ENCODE peak calls at places on chromosomes 1 and 21, in four cellular contexts. A is progenitor cell of endocrine pancreas; M is stimulated activated CD4-positive, alpha-beta T cell treated with anti-CD3 and anti-CD28 coated beads, Interleukin-2, amount 100 ng/mL, for 24 hours; P is iris pigment epithelial cell. S is an unnamed sample.

GRCh38 chr1:21603177-21604138 is 65.7 kb downstream of the RAP1GAP start:
- DNase-seq in A (no peak), M (no peak), P (no peak), S (no peak)

GRCh38 chr1:99590578-99591209 is 55.2 kb upstream of the PALMD start:
- DNase-seq in A (no peak), M (no peak), P (peak; percentile 89), S (peak; percentile 53)

GRCh38 chr1:29801561-29801973 is 565.2 kb downstream of the PTPRU start:
- DNase-seq in A (no peak), M (no peak), P (no peak), S (no peak)

GRCh38 chr1:217090073-217090911 is 367.1 kb upstream of the ESRRG start:
- DNase-seq in A (no peak), M (no peak), P (no peak), S (no peak)

GRCh38 chr1:203661572-203661971 is 34.9 kb downstream of the ATP2B4 start:
- DNase-seq in A (no peak), M (no peak), P (no peak), S (no peak)

GRCh38 chr1:214920337-214920736 is 162.2 kb upstream of the KCNK2 start:
- DNase-seq in A (no peak), M (no peak), P (no peak), S (no peak)

GRCh38 chr1:111804736-111805135 is 49.0 kb downstream of the DDX20 start:
- DNase-seq in A (no peak), M (no peak), P (no peak), S (no peak)

GRCh38 chr1:222920169-222920568 is 105.3 kb downstream of the DISP1 start:
- DNase-seq in A (no peak), M (no peak), P (peak; percentile 32), S (no peak)

GRCh38 chr1:47908258-47908657 is 88.9 kb downstream of the TRABD2B start:
- DNase-seq in A (no peak), M (no peak), P (no peak), S (no peak)

GRCh38 chr1:85581138-85581801 is 709 bp downstream of the CCN1 start:
- DNase-seq in A (peak; percentile 76), M (peak; percentile 46), P (peak; percentile 78), S (peak; percentile 36)

GRCh38 chr1:202852163-202852904 is 36.6 kb downstream of the RABIF start:
- DNase-seq in A (no peak), M (peak; percentile 46), P (peak; percentile 76), S (peak; percentile 64)

GRCh38 chr1:204150702-204151561 is 912 bp downstream of the ETNK2 start:
- DNase-seq in A (no peak), M (no peak), P (no peak), S (no peak)

GRCh38 chr21:38809170-38809878 is 3.6 kb downstream of the ETS2 start:
- DNase-seq in A (no peak), M (no peak), P (no peak), S (no peak)

GRCh38 chr1:236018885-236019453 is 45.9 kb downstream of the NID1 start:
- DNase-seq in A (no peak), M (no peak), P (peak; percentile 76), S (no peak)

GRCh38 chr1:180672105-180672504 is 40.3 kb downstream of the XPR1 start:
- DNase-seq in A (no peak), M (no peak), P (peak; percentile 65), S (peak; percentile 17)

GRCh38 chr1:110053557-110054428 is 16.7 kb downstream of the ALX3 start:
- DNase-seq in A (peak; percentile 73), M (peak; percentile 82), P (peak; percentile 39), S (no peak)

GRCh38 chr1:34060901-34061415 is 104.1 kb downstream of the CSMD2 start:
- DNase-seq in A (no peak), M (no peak), P (no peak), S (no peak)

GRCh38 chr1:67436511-67437057 is 6.4 kb upstream of the SERBP1 start:
- DNase-seq in A (no peak), M (no peak), P (no peak), S (no peak)

GRCh38 chr1:25647863-25648262 is 31.3 kb downstream of the MAN1C1 start:
- DNase-seq in A (peak; percentile 1), M (no peak), P (no peak), S (no peak)

GRCh38 chr1:74969566-74970135 is 164.5 kb upstream of the LHX8 start:
- DNase-seq in A (no peak), M (no peak), P (no peak), S (no peak)

GRCh38 chr21:28357743-28358142 is 634.9 kb downstream of the LTN1 start:
- DNase-seq in A (no peak), M (no peak), P (peak; percentile 39), S (no peak)

GRCh38 chr1:227780101-227781044 is 35.1 kb upstream of the PRSS38 start:
- DNase-seq in A (no peak), M (peak; percentile 9), P (no peak), S (no peak)

GRCh38 chr1:112386786-112387346 is 9.1 kb upstream of the CTTNBP2NL start:
- DNase-seq in A (no peak), M (no peak), P (no peak), S (no peak)